ENCODE peak calls at places on chromosomes 2 and 18, in five cellular contexts. D, J, Z, N and I are unnamed samples.

GRCh38 chr18:32889620-32890593 is 117.1 kb upstream of the KLHL14 start:
- DNase-seq in J (no peak), Z (no peak), D (no peak), N (no peak), I (no peak)

GRCh38 chr2:49129034-49129433 is 25.3 kb downstream of the FSHR start:
- DNase-seq in Z (no peak), D (no peak), N (no peak), J (no peak), I (no peak)

GRCh38 chr2:233006648-233007047 is 6.4 kb downstream of the NGEF start:
- DNase-seq in D (no peak), J (no peak), Z (no peak), N (no peak), I (no peak)

GRCh38 chr2:157743051-157743450 is 114.4 kb upstream of the ACVR1C start:
- DNase-seq in J (no peak), N (no peak), D (no peak), Z (peak; percentile 13), I (no peak)

GRCh38 chr18:56035546-56035945 is 447.6 kb upstream of the TCF4 start:
- DNase-seq in Z (no peak), D (peak; percentile 64), J (no peak), N (peak; percentile 6), I (no peak)

GRCh38 chr2:239489481-239489880 is 88.7 kb upstream of the HDAC4 start:
- DNase-seq in N (no peak), Z (no peak), J (no peak), D (no peak), I (no peak)

GRCh38 chr2:158716921-158717320 is 78.2 kb upstream of the DAPL1 start:
- DNase-seq in Z (no peak), D (no peak), J (no peak), N (no peak), I (no peak)

GRCh38 chr2:83695530-83695929 is 763.5 kb downstream of the SUCLG1 start:
- DNase-seq in Z (no peak), N (no peak), J (no peak), D (no peak), I (no peak)

GRCh38 chr2:231715988-231716616 is 7.8 kb downstream of the PTMA start:
- DNase-seq in Z (no peak), N (peak; percentile 36), J (no peak), D (no peak), I (peak; percentile 23)

GRCh38 chr2:88209526-88210131 is 39.5 kb downstream of the THNSL2 start:
- DNase-seq in D (no peak), Z (no peak), N (no peak), J (no peak), I (no peak)

GRCh38 chr2:73043978-73044832 is 27.3 kb downstream of the SFXN5 start:
- DNase-seq in D (no peak), J (no peak), N (no peak), Z (no peak), I (no peak)

GRCh38 chr2:231565915-231566594 is 26.6 kb upstream of the TEX44 start:
- DNase-seq in N (no peak), D (no peak), J (no peak), Z (no peak), I (no peak)

GRCh38 chr2:48531141-48531648 is 1.2 kb downstream of the STON1 start:
- DNase-seq in N (peak; percentile 71), D (peak; percentile 99), Z (peak; percentile 74), J (peak; percentile 68), I (peak; percentile 82)

GRCh38 chr2:46134531-46135229 is 162.5 kb upstream of the EPAS1 start:
- DNase-seq in Z (no peak), D (peak; percentile 81), J (peak; percentile 38), N (peak; percentile 71), I (peak; percentile 74)

GRCh38 chr2:37671013-37671815 is at the start of gene CDC42EP3:
- DNase-seq in Z (peak; percentile 66), D (no peak), J (peak; percentile 69), N (no peak), I (no peak)

GRCh38 chr2:24906466-24906865 is 13.6 kb downstream of the ADCY3 start:
- DNase-seq in J (no peak), Z (no peak), D (no peak), N (no peak), I (no peak)

GRCh38 chr2:166653185-166653813 is 159.2 kb upstream of the SCN7A start:
- DNase-seq in D (no peak), J (no peak), N (peak; percentile 43), Z (peak; percentile 94), I (no peak)

GRCh38 chr2:179925713-179926112 is 64.3 kb upstream of the ZNF385B start:
- DNase-seq in J (no peak), Z (no peak), D (no peak), N (no peak), I (no peak)

GRCh38 chr2:106095478-106096392 is 98.4 kb downstream of the UXS1 start:
- DNase-seq in J (no peak), N (no peak), Z (no peak), D (no peak), I (no peak)

GRCh38 chr2:187982668-187983067 is 309.0 kb upstream of the GULP1 start:
- DNase-seq in J (no peak), Z (peak; percentile 17), N (peak; percentile 87), D (peak; percentile 94), I (peak; percentile 89)

GRCh38 chr2:229920011-229920781 is 1.6 kb downstream of the TRIP12 start:
- DNase-seq in D (no peak), N (peak; percentile 13), Z (no peak), J (no peak), I (peak; percentile 17)

GRCh38 chr2:97741686-97742085 is 28.3 kb downstream of the ZAP70 start:
- DNase-seq in J (no peak), N (no peak), Z (no peak), D (no peak), I (no peak)

GRCh38 chr2:174341995-174342571 is 7.3 kb downstream of the SP9 start:
- DNase-seq in D (no peak), N (no peak), J (no peak), Z (no peak), I (no peak)

GRCh38 chr2:174343638-174344455 is 9.1 kb downstream of the SP9 start:
- DNase-seq in J (no peak), Z (no peak), D (no peak), N (no peak), I (no peak)

GRCh38 chr2:174341301-174341994 is 6.7 kb downstream of the SP9 start:
- DNase-seq in N (peak; percentile 77), D (peak; percentile 84), Z (peak; percentile 93), J (peak; percentile 80), I (peak; percentile 80)

GRCh38 chr2:174343343-174343637 is 8.5 kb downstream of the SP9 start:
- DNase-seq in J (no peak), N (no peak), Z (no peak), D (no peak), I (no peak)

GRCh38 chr2:174342600-174343342 is 8.0 kb downstream of the SP9 start:
- DNase-seq in N (no peak), D (no peak), J (no peak), Z (no peak), I (no peak)
- H3K4me3 ChIP-seq in N (no peak overlapping the region), D (peak overlapping the region; percentile 13), J (no peak overlapping the region), Z (peak overlapping the region; percentile 41), I (peak overlapping the region; percentile 39)

DNA sequence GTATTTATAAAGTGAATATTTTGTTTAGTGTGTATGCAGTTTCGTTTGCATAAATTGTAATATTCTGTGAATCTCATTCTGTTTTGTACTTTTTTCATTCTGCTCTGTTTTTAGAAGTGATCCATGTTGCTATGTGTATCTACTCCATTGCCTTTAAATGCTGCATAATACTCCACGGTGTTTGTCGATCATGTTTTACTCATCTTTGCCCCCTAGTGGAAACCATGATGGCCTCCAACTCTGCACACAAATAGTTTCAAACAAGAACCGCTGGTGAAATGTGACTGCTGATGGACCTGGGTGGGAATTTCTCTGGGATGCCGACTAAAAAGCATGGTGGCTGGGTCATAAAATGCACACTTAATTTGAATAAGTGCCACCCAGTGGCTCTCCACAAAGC is 32.0 kb upstream of the SKOR2 start:
- DNase-seq in D (peak; percentile 15), N (peak; percentile 54), J (no peak), Z (peak; percentile 42), I (peak; percentile 23)
- TF ChIP-seq CTCF in D (peak; percentile 60), N (peak; percentile 72), J (no peak), Z (peak; percentile 53), I (peak; percentile 61)

DNA sequence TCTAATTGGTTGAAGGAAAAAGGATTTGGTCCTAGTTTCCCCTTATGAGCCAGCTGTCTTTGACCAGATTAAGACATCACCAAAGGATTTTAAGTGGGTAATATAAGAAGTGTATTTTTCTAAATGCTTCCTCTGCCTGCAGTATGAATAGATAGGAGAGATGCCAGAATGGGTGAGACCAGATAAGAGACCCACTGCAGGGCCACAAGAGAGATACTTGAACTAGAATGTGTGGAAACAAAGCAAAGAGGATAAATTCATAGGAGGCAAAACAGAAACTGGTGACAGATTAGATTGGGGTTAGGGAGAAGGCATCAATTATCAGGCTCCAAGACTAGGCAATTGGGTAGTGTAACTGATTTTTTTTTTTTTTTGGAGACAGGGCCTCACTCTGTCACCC is 1.2 kb upstream of the HDHD2 start:
- DNase-seq in Z (no peak), J (no peak), N (no peak), D (no peak), I (no peak)
- H3K4me3 ChIP-seq in Z (peak overlapping the region; percentile 79), J (no peak overlapping the region), N (peak overlapping the region; percentile 85), D (peak overlapping the region; percentile 91), I (peak overlapping the region; percentile 91)

GRCh38 chr2:148674063-148675020 is 29.8 kb downstream of the EPC2 start:
- DNase-seq in Z (peak; percentile 58), D (no peak), N (peak; percentile 66), J (no peak), I (no peak)
- TF ChIP-seq CTCF in Z (peak; percentile 71), D (peak; percentile 77), N (peak; percentile 57), J (no peak), I (peak; percentile 42)

DNA sequence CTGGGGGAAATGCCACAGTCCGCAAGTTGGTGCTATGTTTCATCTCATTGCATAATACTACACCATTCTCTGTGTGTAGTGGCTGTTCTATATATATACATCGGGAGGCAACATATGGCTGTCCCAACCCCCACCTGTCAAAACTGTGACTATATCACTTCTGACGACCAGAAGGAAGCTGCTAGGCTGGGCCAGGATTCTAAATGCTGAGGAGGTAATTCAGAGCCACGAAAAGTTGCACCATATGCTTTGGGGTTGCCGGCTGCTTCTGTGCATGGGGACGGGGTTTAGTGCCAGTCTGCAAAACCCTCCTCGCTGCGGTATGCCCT is 117.3 kb downstream of the MSH2 start:
- DNase-seq in J (no peak), N (no peak), D (no peak), Z (no peak), I (no peak)
- H3K4me3 ChIP-seq in J (no peak overlapping the region), N (no peak overlapping the region), D (no peak overlapping the region), Z (peak overlapping the region; percentile 69), I (peak overlapping the region; percentile 57)

GRCh38 chr2:65146067-65146466 is 16.2 kb upstream of the RAB1A start:
- DNase-seq in N (no peak), J (no peak), Z (no peak), D (no peak), I (no peak)

GRCh38 chr2:65144571-65144970 is 14.7 kb upstream of the RAB1A start:
- DNase-seq in N (no peak), D (no peak), J (no peak), Z (no peak), I (no peak)

GRCh38 chr2:65137197-65137780 is 7.4 kb upstream of the RAB1A start:
- DNase-seq in N (no peak), D (no peak), J (no peak), Z (no peak), I (no peak)

DNA sequence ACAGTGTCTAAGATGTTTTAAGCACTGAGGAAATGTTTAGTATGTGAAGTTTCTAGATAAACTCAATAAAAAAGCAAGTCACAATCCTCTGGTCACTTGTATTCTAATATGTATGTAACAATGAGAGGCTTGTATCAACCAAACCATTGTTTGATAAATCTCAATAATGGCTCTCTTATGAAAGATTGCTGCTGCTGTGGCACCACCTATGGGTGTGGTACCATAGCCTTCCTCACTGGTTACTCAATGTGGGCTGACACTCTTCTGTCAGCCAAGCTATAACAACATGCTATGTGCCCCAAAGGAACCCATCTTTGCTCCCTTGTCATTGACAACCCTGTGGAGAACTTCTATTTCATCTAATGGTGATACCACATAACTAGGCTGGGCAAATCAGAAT is 12.6 kb upstream of the RAB1A start:
- DNase-seq in D (no peak), Z (peak; percentile 55), N (peak; percentile 14), J (no peak), I (no peak)
- TF ChIP-seq CTCF in D (peak; percentile 35), Z (peak; percentile 59), N (peak; percentile 16), J (no peak), I (peak; percentile 9)